ENCODE peak calls at places on chromosomes 11 and 22, in ten cellular contexts. M is AG09319, X is transverse colon, U is DND-41, W is suprapubic skin, P is MCF 10A, A is body of pancreas, D is neural crest cell, T is WTC11, G is chondrocyte. H is an unnamed sample.

GRCh38 chr11:59206635-59207034 is 6.1 kb downstream of the MPEG1 start:
- DNase-seq in M (no peak), X (peak; percentile 59), U (peak; percentile 26), W (no peak), P (peak; percentile 60), A (peak; percentile 52), D (peak; percentile 36), T (peak; percentile 58), G (no peak), H (no peak)

GRCh38 chr11:44754876-44755552 is 28.3 kb downstream of the TSPAN18 start:
- DNase-seq in M (no peak), X (no peak), U (no peak), W (peak; percentile 49), P (no peak), A (no peak), D (no peak), T (no peak), G (no peak), H (no peak)

GRCh38 chr22:50445880-50446707 is 28.7 kb downstream of the SBF1 start:
- DNase-seq in M (no peak), X (no peak), U (no peak), W (no peak), P (no peak), A (no peak), D (no peak), T (no peak), G (no peak), H (no peak)

GRCh38 chr11:66643745-66644437 is 5.4 kb downstream of the RBM4 start:
- DNase-seq in M (no peak), X (no peak), U (no peak), W (no peak), P (no peak), A (no peak), D (no peak), T (no peak), G (no peak), H (no peak)

GRCh38 chr11:114586797-114587196 is 8.8 kb downstream of the NXPE4 start:
- DNase-seq in M (no peak), X (no peak), U (no peak), W (no peak), P (peak; percentile 9), A (no peak), D (no peak), T (no peak), G (no peak), H (no peak)

GRCh38 chr11:45225277-45225676 is 60.9 kb downstream of the SYT13 start:
- DNase-seq in M (no peak), X (no peak), U (no peak), W (no peak), P (no peak), A (no peak), D (no peak), T (no peak), G (no peak), H (no peak)

GRCh38 chr22:40741116-40741515 is 61.8 kb downstream of the MCHR1 start:
- DNase-seq in M (no peak), X (no peak), U (no peak), W (no peak), P (no peak), A (no peak), D (no peak), T (no peak), G (no peak), H (no peak)

GRCh38 chr11:134278356-134278755 is 2.2 kb downstream of the GLB1L3 start:
- DNase-seq in M (no peak), X (no peak), U (peak; percentile 1), W (no peak), P (no peak), A (no peak), D (no peak), T (no peak), G (no peak), H (no peak)

GRCh38 chr11:2745511-2745910 is 45.7 kb upstream of the KCNQ1OT1 start:
- DNase-seq in M (no peak), X (no peak), U (no peak), W (no peak), P (no peak), A (peak; percentile 2), D (no peak), T (no peak), G (peak; percentile 65), H (no peak)

GRCh38 chr11:2891901-2892214 is 6.3 kb upstream of the CDKN1C start:
- DNase-seq in M (no peak), X (no peak), U (no peak), W (no peak), P (peak; percentile 59), A (peak; percentile 89), D (no peak), T (no peak), G (no peak), H (no peak)

GRCh38 chr11:45176996-45177395 is 30.6 kb downstream of the PRDM11 start:
- DNase-seq in M (no peak), X (no peak), U (no peak), W (no peak), P (peak; percentile 10), A (peak; percentile 51), D (no peak), T (no peak), G (no peak), H (no peak)

DNA sequence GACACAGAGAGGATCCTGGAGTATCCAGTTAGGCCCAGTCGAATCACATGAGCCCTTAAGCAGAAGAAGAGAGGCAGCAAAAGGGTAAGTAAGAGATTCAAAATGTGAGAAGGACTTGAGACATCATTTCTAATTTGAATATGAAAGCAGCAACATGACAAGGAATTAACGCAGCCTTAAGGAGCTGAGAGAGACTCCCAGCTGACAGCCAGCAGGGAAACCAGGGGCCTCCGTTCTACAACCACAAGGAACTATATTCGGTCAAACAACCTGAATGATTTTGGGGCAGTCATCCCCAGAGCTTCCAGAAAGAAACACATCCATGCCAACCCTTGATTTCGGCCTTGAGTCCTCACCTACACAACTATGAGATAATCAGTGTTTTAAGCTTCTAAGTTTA is 189.7 kb upstream of the MTNR1B start:
- DNase-seq in M (no peak), X (no peak), U (no peak), W (no peak), P (no peak), A (no peak), D (no peak), T (no peak), G (no peak), H (no peak)
- TF ChIP-seq CTCF in M (no peak), X (no peak), U (no peak), W (no peak), P (no peak), A (no peak), D (no peak), T (no peak), G (no peak), H (no peak)

DNA sequence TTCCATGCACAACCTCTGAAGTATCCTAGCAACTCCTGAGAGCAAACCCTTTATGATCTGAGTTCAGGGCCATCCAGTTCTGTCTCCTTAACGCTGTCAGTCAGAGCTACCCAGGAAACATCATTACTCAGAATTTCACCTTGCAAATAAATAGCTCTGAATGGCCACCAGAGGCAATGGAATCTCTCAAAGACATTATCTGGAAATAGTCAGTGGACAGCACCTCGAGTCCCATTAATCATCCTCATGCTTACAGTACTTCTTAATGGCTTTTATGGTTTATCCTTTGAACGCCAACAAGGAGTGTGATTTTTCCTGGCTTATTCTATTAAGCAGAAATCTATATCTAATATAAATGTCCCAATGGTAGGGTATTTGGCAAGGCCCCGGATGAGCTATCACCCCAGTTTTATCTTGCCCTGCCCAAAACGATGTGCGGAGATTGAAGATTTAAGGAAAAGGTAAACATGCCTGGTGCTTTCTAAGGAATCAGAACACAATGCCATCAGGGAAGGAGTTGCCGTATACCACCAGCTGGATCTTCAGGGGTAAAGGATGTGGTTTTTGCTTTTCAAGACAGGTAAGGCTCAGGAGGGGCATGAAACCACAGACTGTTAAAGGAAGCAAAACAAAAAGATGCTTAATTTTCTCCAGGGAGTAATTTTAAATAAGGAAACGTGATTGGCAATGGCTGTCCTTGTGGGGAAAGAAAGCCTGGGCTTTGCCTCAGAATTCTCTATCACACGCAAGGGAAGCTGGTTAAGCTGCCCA is 655.8 kb downstream of the OPCML start:
- DNase-seq in M (no peak), X (no peak), U (peak; percentile 20), W (no peak), P (no peak), A (no peak), D (no peak), T (no peak), G (no peak), H (no peak)
- TF ChIP-seq CTCF in M (no peak), X (no peak), U (no peak), W (no peak), P (no peak), A (no peak), D (peak; percentile 32), T (no peak), G (peak; percentile 8), H (no peak)

DNA sequence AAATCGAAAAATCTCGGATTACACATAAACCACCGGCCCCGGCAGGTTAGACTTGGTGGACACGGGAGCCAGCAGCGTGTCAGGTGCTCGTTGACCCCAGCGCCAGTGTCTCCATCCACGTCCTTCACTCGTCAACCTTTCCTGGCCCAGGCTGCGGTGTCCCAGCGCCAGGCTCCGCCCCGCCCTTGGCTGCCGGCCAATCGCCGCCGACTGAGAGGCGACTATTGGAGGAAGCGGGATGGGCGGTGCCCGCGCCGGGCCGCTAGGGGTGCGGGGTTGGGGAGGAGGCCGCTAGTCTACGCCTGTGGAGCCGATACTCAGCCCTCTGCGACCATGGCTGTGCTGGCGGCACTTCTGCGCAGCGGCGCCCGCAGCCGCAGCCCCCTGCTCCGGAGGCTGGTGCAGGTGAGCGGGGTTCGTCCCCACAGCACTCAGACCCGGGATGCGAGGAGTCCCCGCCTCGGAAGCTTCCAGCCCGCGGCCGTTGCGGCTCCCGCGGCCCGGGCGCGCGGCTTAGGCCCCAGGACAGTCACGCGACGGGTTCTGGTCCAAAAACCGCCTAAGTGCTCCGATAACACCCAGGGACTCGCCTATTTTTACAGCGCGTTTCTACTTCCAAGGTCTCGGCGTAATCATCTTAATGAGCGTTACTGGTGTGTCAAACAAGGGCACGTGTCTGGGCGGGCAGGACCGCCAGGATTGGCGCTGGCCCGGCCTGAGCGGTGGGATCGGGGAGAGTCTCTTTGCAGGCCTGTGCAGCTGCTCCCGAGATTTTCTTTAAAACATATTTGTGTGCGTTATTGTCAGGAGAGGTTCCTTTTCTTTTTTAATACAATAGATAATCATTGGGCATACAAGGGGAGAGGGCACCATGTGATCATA is at the start of gene ACAT1:
- DNase-seq in M (peak; percentile 73), X (peak; percentile 99), U (peak; percentile 89), W (peak; percentile 98), P (peak; percentile 95), A (peak; percentile 98), D (peak; percentile 92), T (peak; percentile 97), G (peak; percentile 98), H (no peak)
- TF ChIP-seq CTCF in M (no peak), X (peak; percentile 42), U (no peak), W (peak; percentile 33), P (peak; percentile 7), A (peak; percentile 58), D (peak; percentile 56), T (no peak), G (peak; percentile 59), H (peak; percentile 9)

GRCh38 chr11:99814021-99814420 is 793.3 kb downstream of the CNTN5 start:
- DNase-seq in M (no peak), X (no peak), U (no peak), W (no peak), P (no peak), A (no peak), D (no peak), T (no peak), G (no peak), H (no peak)

GRCh38 chr11:99818991-99819390 is 798.2 kb downstream of the CNTN5 start:
- DNase-seq in M (no peak), X (no peak), U (no peak), W (no peak), P (no peak), A (no peak), D (no peak), T (no peak), G (no peak), H (no peak)

GRCh38 chr11:99814738-99815137 is 794.0 kb downstream of the CNTN5 start:
- DNase-seq in M (no peak), X (no peak), U (no peak), W (no peak), P (peak; percentile 3), A (no peak), D (no peak), T (no peak), G (no peak), H (no peak)
- TF ChIP-seq CTCF in M (no peak), X (no peak), U (no peak), W (no peak), P (no peak), A (no peak), D (no peak), T (no peak), G (no peak), H (peak; percentile 31)